ENCODE peak calls at places on chromosomes 13 and 19, in eight cellular contexts. G, L, S, A, X, J, M and H are unnamed samples.
A peak's percentile ranks its signal among the peaks of the same experiment; 100 is the strongest.

GRCh38 chr19:1220452-1221037 is 15.0 kb downstream of the STK11 start:
- DNase-seq in G (no peak), L (no peak), S (no peak), A (no peak), X (no peak), J (no peak), M (no peak), H (no peak)

GRCh38 chr19:58549664-58550361 is 5.1 kb downstream of the CHMP2A start:
- DNase-seq in G (no peak), L (no peak), S (peak; percentile 64), A (no peak), X (no peak), J (no peak), M (no peak), H (no peak)

GRCh38 chr19:29478578-29479565 is 46.9 kb upstream of the VSTM2B start:
- DNase-seq in G (no peak), L (no peak), S (no peak), A (no peak), X (no peak), J (peak; percentile 85), M (no peak), H (no peak)

GRCh38 chr19:38727306-38727867 is 16.9 kb downstream of the CAPN12 start:
- DNase-seq in G (no peak), L (no peak), S (no peak), A (no peak), X (no peak), J (no peak), M (no peak), H (peak; percentile 11)

GRCh38 chr19:13964776-13965175 is 12.5 kb downstream of the DCAF15 start:
- DNase-seq in G (no peak), L (no peak), S (no peak), A (no peak), X (no peak), J (no peak), M (no peak), H (no peak)

GRCh38 chr13:51276684-51277083 is 54.5 kb downstream of the FAM124A start:
- DNase-seq in G (no peak), L (peak; percentile 31), S (no peak), A (no peak), X (no peak), J (no peak), M (no peak), H (no peak)

GRCh38 chr19:42330521-42330835 is 5.0 kb downstream of the MEGF8 start:
- DNase-seq in G (no peak), L (no peak), S (no peak), A (no peak), X (no peak), J (no peak), M (no peak), H (no peak)

GRCh38 chr13:54206601-54207000 is 1178.0 kb downstream of the OLFM4 start:
- DNase-seq in G (no peak), L (no peak), S (no peak), A (no peak), X (no peak), J (no peak), M (no peak), H (no peak)

GRCh38 chr13:114257014-114257413 is 22.3 kb downstream of the CDC16 start:
- DNase-seq in G (no peak), L (no peak), S (no peak), A (no peak), X (no peak), J (no peak), M (no peak), H (no peak)

GRCh38 chr19:50461066-50461875 is 15.0 kb upstream of the EMC10 start:
- DNase-seq in G (peak; percentile 68), L (peak; percentile 73), S (no peak), A (peak; percentile 33), X (peak; percentile 62), J (peak; percentile 87), M (peak; percentile 58), H (peak; percentile 36)

GRCh38 chr19:49463960-49464740 is 9.9 kb upstream of the FLT3LG start:
- DNase-seq in G (no peak), L (no peak), S (no peak), A (no peak), X (no peak), J (no peak), M (no peak), H (no peak)

GRCh38 chr19:900302-901111 is 7.2 kb downstream of the RNU6-9 start:
- DNase-seq in G (peak; percentile 49), L (no peak), S (no peak), A (no peak), X (peak; percentile 53), J (no peak), M (no peak), H (no peak)

GRCh38 chr13:35260316-35260715 is 216.2 kb downstream of the MAB21L1 start:
- DNase-seq in G (no peak), L (no peak), S (no peak), A (no peak), X (peak; percentile 33), J (no peak), M (no peak), H (no peak)

GRCh38 chr19:10891360-10892108 is 20.2 kb downstream of the CARM1 start:
- DNase-seq in G (no peak), L (peak; percentile 84), S (no peak), A (peak; percentile 27), X (peak; percentile 97), J (no peak), M (no peak), H (peak; percentile 40)

GRCh38 chr19:33392341-33393285 is 19.1 kb downstream of the CEBPG start:
- DNase-seq in G (peak; percentile 68), L (peak; percentile 46), S (peak; percentile 67), A (no peak), X (no peak), J (no peak), M (no peak), H (peak; percentile 25)

GRCh38 chr13:93472296-93472695 is 245.7 kb downstream of the GPC6 start:
- DNase-seq in G (no peak), L (no peak), S (peak; percentile 63), A (no peak), X (no peak), J (no peak), M (no peak), H (no peak)

GRCh38 chr19:3121396-3121795 is 14.4 kb upstream of the GNA15 start:
- DNase-seq in G (peak; percentile 26), L (no peak), S (no peak), A (no peak), X (no peak), J (no peak), M (no peak), H (no peak)

GRCh38 chr13:107743983-107744382 is 471.4 kb downstream of the LIG4 start:
- DNase-seq in G (no peak), L (no peak), S (no peak), A (no peak), X (no peak), J (peak; percentile 17), M (no peak), H (no peak)

GRCh38 chr19:52494518-52494917 is 33.0 kb upstream of the ZNF808 start:
- DNase-seq in G (no peak), L (no peak), S (no peak), A (no peak), X (no peak), J (no peak), M (no peak), H (no peak)

GRCh38 chr13:28337196-28338045 is 157.5 kb downstream of the FLT1 start:
- DNase-seq in G (no peak), L (no peak), S (no peak), A (peak; percentile 19), X (peak; percentile 31), J (no peak), M (no peak), H (no peak)

GRCh38 chr13:28338742-28339141 is 156.2 kb downstream of the FLT1 start:
- DNase-seq in G (no peak), L (no peak), S (no peak), A (no peak), X (no peak), J (no peak), M (no peak), H (no peak)

GRCh38 chr13:28340272-28340793 is 154.6 kb downstream of the FLT1 start:
- DNase-seq in G (no peak), L (no peak), S (no peak), A (no peak), X (peak; percentile 4), J (no peak), M (no peak), H (no peak)

GRCh38 chr13:28338202-28338601 is 156.7 kb downstream of the FLT1 start:
- DNase-seq in G (no peak), L (no peak), S (no peak), A (no peak), X (no peak), J (no peak), M (no peak), H (no peak)

GRCh38 chr13:28339419-28339818 is 155.5 kb downstream of the FLT1 start:
- DNase-seq in G (no peak), L (no peak), S (no peak), A (no peak), X (no peak), J (no peak), M (no peak), H (no peak)
- TF ChIP-seq CTCF in G (no peak), L (no peak), S (no peak), A (no peak), X (no peak), J (no peak), M (no peak), H (no peak)

GRCh38 chr13:44272692-44273091 is 100.9 kb upstream of the SERP2 start:
- DNase-seq in G (no peak), L (no peak), S (no peak), A (no peak), X (no peak), J (no peak), M (no peak), H (no peak)

GRCh38 chr13:44274838-44275237 is 98.8 kb upstream of the SERP2 start:
- DNase-seq in G (no peak), L (no peak), S (no peak), A (no peak), X (no peak), J (no peak), M (no peak), H (no peak)

GRCh38 chr13:44273216-44273615 is 100.4 kb upstream of the SERP2 start:
- DNase-seq in G (no peak), L (no peak), S (no peak), A (no peak), X (no peak), J (no peak), M (no peak), H (no peak)

GRCh38 chr13:44276061-44276460 is 97.6 kb upstream of the SERP2 start:
- DNase-seq in G (no peak), L (no peak), S (no peak), A (no peak), X (no peak), J (no peak), M (no peak), H (no peak)

GRCh38 chr13:44273991-44274810 is 99.4 kb upstream of the SERP2 start:
- DNase-seq in G (no peak), L (no peak), S (no peak), A (no peak), X (no peak), J (no peak), M (peak; percentile 72), H (no peak)
- H3K4me3 ChIP-seq in G (peak overlapping the region; percentile 19), L (no peak overlapping the region), S (peak overlapping the region; percentile 12), A (no peak overlapping the region), X (no peak overlapping the region), J (no peak overlapping the region), M (peak overlapping the region; percentile 41), H (peak overlapping the region; percentile 26)

GRCh38 chr13:60755380-60756163 is 358.6 kb downstream of the TDRD3 start:
- DNase-seq in G (no peak), L (no peak), S (no peak), A (no peak), X (peak; percentile 56), J (peak; percentile 66), M (no peak), H (no peak)
- TF ChIP-seq CTCF in G (no peak), L (no peak), S (no peak), A (no peak), X (peak; percentile 56), J (peak; percentile 45), M (no peak), H (no peak)

GRCh38 chr13:110240352-110240751 is 66.6 kb downstream of the COL4A1 start:
- DNase-seq in G (peak; percentile 58), L (no peak), S (no peak), A (no peak), X (no peak), J (no peak), M (no peak), H (no peak)
- H3K4me3 ChIP-seq in G (no peak overlapping the region), L (no peak overlapping the region), S (no peak overlapping the region), A (no peak overlapping the region), X (no peak overlapping the region), J (no peak overlapping the region), M (no peak overlapping the region), H (peak overlapping the region; percentile 56)